ENCODE peak calls at places on chromosomes 2 and 18, in ten cellular contexts. N is neural progenitor cell, C is left ventricle myocardium inferior, Y is GM12865, Z is cardiac fibroblast, X is PC-9, K is Peyer's patch, V is left lung, G is Caco-2, M is HFFc6. O is an unnamed sample.

GRCh38 chr2:189293164-189293563 is 113.6 kb upstream of the COL5A2 start:
- DNase-seq in N (no peak), C (no peak), Y (no peak), Z (peak; percentile 94), X (no peak), K (no peak), V (no peak), G (no peak), M (peak; percentile 12), O (no peak)

GRCh38 chr2:96895709-96896651 is 26.1 kb upstream of the SEMA4C start:
- DNase-seq in N (no peak), C (no peak), Y (no peak), Z (no peak), X (no peak), K (no peak), V (no peak), G (no peak), M (no peak), O (no peak)

GRCh38 chr2:217733461-217733860 is 269.3 kb downstream of the TNS1 start:
- DNase-seq in N (no peak), C (no peak), Y (no peak), Z (no peak), X (no peak), K (no peak), V (no peak), G (no peak), M (peak; percentile 16), O (no peak)

GRCh38 chr2:81196933-81197628 is 892.5 kb upstream of the LRRTM1 start:
- DNase-seq in N (no peak), C (no peak), Y (no peak), Z (no peak), X (no peak), K (peak; percentile 44), V (no peak), G (no peak), M (no peak), O (no peak)

GRCh38 chr2:105553538-105554196 is 154.8 kb upstream of the FHL2 start:
- DNase-seq in N (no peak), C (no peak), Y (no peak), Z (peak; percentile 72), X (peak; percentile 64), K (no peak), V (no peak), G (no peak), M (peak; percentile 57), O (no peak)

GRCh38 chr2:186868344-186868743 is 19.4 kb upstream of the ZSWIM2 start:
- DNase-seq in N (no peak), C (no peak), Y (no peak), Z (peak; percentile 33), X (no peak), K (no peak), V (no peak), G (no peak), M (no peak), O (no peak)

GRCh38 chr2:31054817-31055216 is 83.4 kb downstream of the GALNT14 start:
- DNase-seq in N (no peak), C (no peak), Y (no peak), Z (no peak), X (no peak), K (no peak), V (no peak), G (no peak), M (no peak), O (no peak)

GRCh38 chr2:45224321-45224995 is 215.2 kb upstream of the SIX2 start:
- DNase-seq in N (no peak), C (no peak), Y (peak; percentile 36), Z (no peak), X (no peak), K (no peak), V (no peak), G (no peak), M (no peak), O (no peak)

GRCh38 chr2:17839959-17840358 is 23.7 kb downstream of the MSGN1 start:
- DNase-seq in N (no peak), C (no peak), Y (no peak), Z (no peak), X (no peak), K (no peak), V (no peak), G (no peak), M (no peak), O (no peak)

GRCh38 chr2:231364961-231365810 is 30.3 kb upstream of the B3GNT7 start:
- DNase-seq in N (no peak), C (no peak), Y (no peak), Z (peak; percentile 76), X (peak; percentile 74), K (peak; percentile 65), V (peak; percentile 51), G (peak; percentile 66), M (peak; percentile 90), O (no peak)

GRCh38 chr18:6729247-6730091 is at the start of gene ARHGAP28:
- DNase-seq in N (peak; percentile 96), C (peak; percentile 87), Y (peak; percentile 58), Z (peak; percentile 75), X (peak; percentile 1), K (peak; percentile 68), V (peak; percentile 82), G (peak; percentile 97), M (peak; percentile 47), O (peak; percentile 67)
- TF ChIP-seq CTCF in N (peak; percentile 47), C (peak; percentile 55), Y (no peak), Z (no peak), X (no peak), K (no peak), V (no peak), G (no peak), M (peak; percentile 38), O (no peak)

GRCh38 chr18:12377556-12378553 is 828 bp upstream of the AFG3L2 start:
- DNase-seq in N (peak; percentile 41), C (no peak), Y (no peak), Z (no peak), X (no peak), K (no peak), V (no peak), G (peak; percentile 18), M (peak; percentile 98), O (no peak)
- TF ChIP-seq CTCF in N (peak; percentile 26), C (peak; percentile 52), Y (peak; percentile 1), Z (no peak), X (no peak), K (no peak), V (peak; percentile 49), G (no peak), M (peak; percentile 54), O (peak; percentile 32)

GRCh38 chr18:43542016-43542415 is 264.7 kb upstream of the SYT4 start:
- DNase-seq in N (no peak), C (no peak), Y (no peak), Z (no peak), X (no peak), K (no peak), V (no peak), G (no peak), M (no peak), O (no peak)

GRCh38 chr18:43539862-43540261 is 262.6 kb upstream of the SYT4 start:
- DNase-seq in N (no peak), C (no peak), Y (no peak), Z (peak; percentile 43), X (no peak), K (no peak), V (no peak), G (no peak), M (no peak), O (no peak)

GRCh38 chr18:43543236-43543635 is 265.9 kb upstream of the SYT4 start:
- DNase-seq in N (no peak), C (no peak), Y (no peak), Z (no peak), X (no peak), K (no peak), V (no peak), G (no peak), M (no peak), O (no peak)
- TF ChIP-seq CTCF in N (no peak), C (no peak), Y (no peak), Z (no peak), X (no peak), K (no peak), V (no peak), G (no peak), M (no peak), O (no peak)

GRCh38 chr2:10792001-10792400 is 20.6 kb downstream of the PDIA6 start:
- DNase-seq in N (no peak), C (no peak), Y (peak; percentile 64), Z (no peak), X (no peak), K (no peak), V (no peak), G (no peak), M (no peak), O (no peak)

GRCh38 chr2:10790228-10790973 is 22.2 kb downstream of the PDIA6 start:
- DNase-seq in N (no peak), C (no peak), Y (peak; percentile 83), Z (no peak), X (no peak), K (no peak), V (no peak), G (no peak), M (no peak), O (no peak)

GRCh38 chr2:10794891-10795290 is 17.7 kb downstream of the PDIA6 start:
- DNase-seq in N (no peak), C (no peak), Y (no peak), Z (no peak), X (no peak), K (no peak), V (no peak), G (peak; percentile 37), M (no peak), O (no peak)

GRCh38 chr2:10795508-10796046 is 17.0 kb downstream of the PDIA6 start:
- DNase-seq in N (no peak), C (no peak), Y (no peak), Z (no peak), X (no peak), K (no peak), V (no peak), G (no peak), M (no peak), O (no peak)

GRCh38 chr2:10792660-10793400 is 19.8 kb downstream of the PDIA6 start:
- DNase-seq in N (no peak), C (no peak), Y (no peak), Z (no peak), X (no peak), K (no peak), V (no peak), G (no peak), M (no peak), O (no peak)
- TF ChIP-seq CTCF in N (peak; percentile 28), C (no peak), Y (no peak), Z (no peak), X (no peak), K (no peak), V (no peak), G (no peak), M (peak; percentile 34), O (no peak)

O was measured in right lobe of liver.